ENCODE peak calls at places on chromosomes 3 and 15, in four cellular contexts. I, J, T and C are unnamed samples.

GRCh38 chr3:108538083-108538482 is 27.7 kb upstream of the MYH15 start:
- DNase-seq in T (no peak), I (no peak), J (no peak), C (no peak)

GRCh38 chr3:57397175-57398026 is 104.9 kb upstream of the ASB14 start:
- DNase-seq in T (peak; percentile 60), J (peak; percentile 67), I (peak; percentile 15), C (peak; percentile 78)

GRCh38 chr15:74050127-74050526 is 32.2 kb downstream of the GOLGA6A start:
- DNase-seq in I (no peak), J (no peak), T (no peak), C (no peak)

GRCh38 chr3:102485701-102486100 is 50.9 kb downstream of the ZPLD1 start:
- DNase-seq in I (no peak), J (no peak), T (no peak), C (no peak)

GRCh38 chr3:126854666-126855065 is 128.2 kb upstream of the PLXNA1 start:
- DNase-seq in I (no peak), T (no peak), J (no peak), C (no peak)

GRCh38 chr3:52357151-52358080 is 41.3 kb downstream of the DNAH1 start:
- DNase-seq in T (no peak), J (peak; percentile 28), I (no peak), C (no peak)

GRCh38 chr3:186806173-186807055 is at the start of gene RFC4:
- DNase-seq in J (peak; percentile 87), I (peak; percentile 61), T (peak; percentile 72), C (peak; percentile 87)

GRCh38 chr3:170405101-170405500 is 13.6 kb upstream of the CLDN11 start:
- DNase-seq in T (no peak), I (no peak), J (no peak), C (no peak)

GRCh38 chr3:17795280-17795679 is 52.8 kb upstream of the TBC1D5 start:
- DNase-seq in J (no peak), I (no peak), T (no peak), C (no peak)

GRCh38 chr3:185824467-185825378 is at the start of gene IGF2BP2:
- DNase-seq in J (peak; percentile 58), I (peak; percentile 87), T (peak; percentile 74), C (peak; percentile 91)

GRCh38 chr15:98144388-98144787 is 183.9 kb downstream of the ARRDC4 start:
- DNase-seq in I (no peak), J (no peak), T (no peak), C (no peak)

GRCh38 chr15:98146031-98146430 is 185.5 kb downstream of the ARRDC4 start:
- DNase-seq in T (no peak), J (no peak), I (no peak), C (no peak)

GRCh38 chr15:98139337-98139736 is 178.8 kb downstream of the ARRDC4 start:
- DNase-seq in T (no peak), I (no peak), J (no peak), C (no peak)

GRCh38 chr15:98142584-98142983 is 182.1 kb downstream of the ARRDC4 start:
- DNase-seq in J (no peak), I (no peak), T (no peak), C (no peak)

GRCh38 chr15:98143116-98143515 is 182.6 kb downstream of the ARRDC4 start:
- DNase-seq in J (no peak), I (no peak), T (no peak), C (no peak)
- H3K9me3 ChIP-seq in J (no peaks in the 10 kb centered on the region), I (no peaks in the 10 kb centered on the region), T (no peaks in the 10 kb centered on the region), C (no peaks in the 10 kb centered on the region)

GRCh38 chr15:65558336-65558735 is 28.1 kb downstream of the HACD3 start:
- DNase-seq in T (no peak), I (no peak), J (no peak), C (no peak)
- H3K36me3 ChIP-seq in T (peaks cover 86% of the 10 kb centered on the region), I (peaks cover 99% of the 10 kb centered on the region), J (peaks cover 32% of the 10 kb centered on the region), C (no peaks in the 10 kb centered on the region)

DNA sequence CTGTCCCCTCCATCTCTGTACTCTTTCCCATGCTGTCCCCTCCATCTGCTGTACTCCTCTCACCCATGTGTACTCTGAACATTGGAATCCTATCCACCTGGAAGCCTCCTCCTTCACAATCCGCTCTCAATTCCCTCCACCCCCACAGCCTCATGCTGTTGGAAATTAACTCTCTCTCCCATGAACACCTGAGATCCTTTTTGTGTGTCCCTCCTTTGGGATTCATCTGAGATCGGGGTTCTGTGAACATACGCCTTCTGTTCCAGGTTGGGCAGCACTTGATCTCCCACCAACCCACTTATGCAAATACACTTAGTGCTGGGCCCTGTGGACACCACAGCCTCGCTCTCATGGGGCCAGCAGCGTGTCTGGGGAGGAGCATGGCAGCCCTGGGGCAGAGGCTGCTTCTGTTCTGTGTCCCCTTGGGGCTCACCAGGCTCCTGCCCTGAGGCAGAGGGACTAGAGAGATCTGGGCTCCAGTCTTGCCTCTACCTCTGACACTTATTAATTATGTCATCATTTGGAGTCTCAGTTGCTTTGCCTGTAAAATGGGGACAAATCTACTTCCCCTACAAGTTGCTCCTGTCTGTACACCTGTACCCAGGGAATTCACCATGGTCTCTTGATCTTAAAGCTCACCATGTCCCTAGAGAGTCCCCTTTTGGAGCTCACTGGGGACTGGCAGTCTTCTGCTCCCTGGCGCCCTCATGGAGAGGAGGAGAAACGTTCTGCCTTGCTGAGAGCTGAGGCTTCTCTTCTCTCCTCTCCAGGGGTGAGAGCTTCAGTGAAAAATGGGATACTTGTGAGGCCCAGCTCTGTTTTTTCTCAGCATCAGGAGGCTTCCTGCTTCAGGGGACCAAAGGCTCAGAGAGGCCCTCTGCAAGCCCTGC is 42.7 kb downstream of the ITGA11 start:
- DNase-seq in I (no peak), T (no peak), J (no peak), C (no peak)
- H3K4me3 ChIP-seq in I (no peak overlapping the region), T (no peak overlapping the region), J (no peak overlapping the region), C (no peak overlapping the region)

GRCh38 chr3:136909187-136909586 is 47.2 kb downstream of the NCK1 start:
- DNase-seq in J (no peak), I (no peak), T (no peak), C (no peak)
- H3K9me3 ChIP-seq in J (peaks cover 4% of the 10 kb centered on the region), I (peaks cover 30% of the 10 kb centered on the region), T (peaks cover 4% of the 10 kb centered on the region), C (peaks cover 4% of the 10 kb centered on the region)

DNA sequence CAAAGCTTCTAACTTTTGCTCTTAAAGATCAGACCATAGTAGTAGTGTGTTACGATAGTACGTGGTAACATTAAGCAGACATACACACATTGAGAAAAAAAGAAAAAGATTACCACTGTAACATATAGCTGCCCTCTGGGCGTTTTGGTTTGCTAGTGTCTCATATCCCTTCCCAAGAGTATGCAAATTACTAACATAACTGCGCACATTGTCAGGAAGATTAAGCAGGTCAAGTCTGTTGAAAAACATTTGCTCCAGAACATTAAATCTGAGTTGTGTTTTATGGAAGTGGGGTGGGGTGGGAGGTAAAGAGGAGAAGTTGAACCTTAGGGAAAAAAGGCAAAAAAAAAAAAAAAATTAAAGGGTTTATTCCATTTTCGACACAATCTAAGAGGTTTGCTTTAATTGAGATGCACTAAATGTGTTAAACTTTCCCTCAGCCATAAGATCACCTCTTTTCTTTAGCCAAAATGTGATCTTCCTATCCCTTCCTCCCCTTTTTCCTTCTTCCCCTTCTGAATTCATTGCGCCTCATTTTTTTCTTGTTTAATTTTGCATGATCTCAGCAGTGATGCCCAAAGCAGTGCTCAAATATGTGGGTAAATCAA is 1.5 kb upstream of the LRIG1 start:
- DNase-seq in J (no peak), I (no peak), T (no peak), C (no peak)
- H3K36me3 ChIP-seq in J (no peaks in the 10 kb centered on the region), I (no peaks in the 10 kb centered on the region), T (no peaks in the 10 kb centered on the region), C (no peaks in the 10 kb centered on the region)

DNA sequence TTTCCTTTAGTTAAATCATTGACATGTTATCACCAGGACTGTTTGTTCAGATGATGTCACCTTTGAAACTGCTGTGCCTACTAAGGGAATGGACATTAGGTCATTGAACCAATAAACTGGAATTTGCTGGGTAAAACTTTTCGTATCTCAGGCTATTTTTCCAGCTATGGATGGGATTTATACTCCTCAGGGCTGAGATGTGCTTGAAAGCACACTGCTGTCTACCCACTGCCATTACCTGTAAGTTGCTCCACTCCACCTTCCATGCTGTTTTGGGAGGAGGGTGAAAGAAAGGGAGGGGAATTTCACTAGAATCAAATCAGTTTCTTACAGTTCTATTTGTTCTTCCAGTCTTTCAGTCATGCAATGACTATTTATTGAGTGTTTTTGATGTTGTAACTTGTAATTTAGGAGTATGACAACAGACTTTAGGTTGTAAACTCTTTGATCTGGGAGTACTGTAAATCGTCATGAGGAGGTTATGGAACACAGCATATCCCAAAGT is 11.3 kb downstream of the EHD4 start:
- DNase-seq in J (no peak), T (peak; percentile 79), I (no peak), C (no peak)
- H3K4me3 ChIP-seq in J (no peak overlapping the region), T (no peak overlapping the region), I (no peak overlapping the region), C (no peak overlapping the region)

GRCh38 chr15:25089577-25089976 is 134.8 kb downstream of the SNRPN start:
- DNase-seq in T (no peak), J (no peak), I (no peak), C (no peak)
- H3K9me3 ChIP-seq in T (peaks cover 86% of the 10 kb centered on the region), J (peaks cover 49% of the 10 kb centered on the region), I (peaks cover 83% of the 10 kb centered on the region), C (peaks cover 11% of the 10 kb centered on the region)